ENCODE peak calls at places on chromosomes 6 and 20, in nine cellular contexts. A is NCI-H460; K is activated naive CD4-positive, alpha-beta T cell treated with Interleukin-2 at 50 U/mL for 16 hours; O is dorsolateral prefrontal cortex; R is stomach; C is coronary artery; N is thyroid gland; I is nephron progenitor cell; L is hippocampal formation. Q is an unnamed sample.

GRCh38 chr20:57265649-57266250 is 691 bp downstream of the BMP7 start:
- DNase-seq in L (no peak), R (no peak), O (no peak), A (no peak), K (no peak), N (peak), C (no peak), I (peak), Q (no peak)

GRCh38 chr6:28383235-28384142 is 16.1 kb downstream of the ZSCAN12 start:
- DNase-seq in N (peak), O (peak), K (no peak), C (peak), A (peak), L (peak), R (peak), I (peak), Q (peak)

GRCh38 chr20:53934421-53935352 is 135.7 kb downstream of the BCAS1 start:
- DNase-seq in O (no peak), L (no peak), K (no peak), I (no peak), A (no peak), C (peak), N (no peak), R (no peak), Q (peak)

GRCh38 chr20:44092551-44093248 is 94.3 kb downstream of the JPH2 start:
- DNase-seq in L (no peak), I (no peak), O (no peak), R (no peak), N (no peak), C (no peak), K (peak), A (peak), Q (peak)

GRCh38 chr6:30907758-30908591 is at the start of gene GTF2H4:
- DNase-seq in C (peak), O (peak), N (peak), I (peak), R (peak), K (peak), A (peak), L (peak), Q (peak)

GRCh38 chr6:157841211-157841840 is 18.3 kb downstream of the SNX9 start:
- DNase-seq in R (peak), K (no peak), O (no peak), A (no peak), I (no peak), L (no peak), N (no peak), C (no peak), Q (no peak)

GRCh38 chr6:118993803-118994231 is 58.9 kb upstream of the MCM9 start:
- DNase-seq in R (no peak), K (no peak), A (no peak), N (peak), L (no peak), I (no peak), O (no peak), C (no peak), Q (no peak)

GRCh38 chr20:61924211-61924857 is 141.3 kb downstream of the TAF4 start:
- DNase-seq in L (no peak), C (no peak), A (no peak), O (no peak), K (no peak), N (no peak), I (no peak), R (no peak), Q (no peak)

GRCh38 chr6:34888874-34889555 is at the start of gene ANKS1A:
- DNase-seq in C (peak), R (peak), O (peak), N (peak), L (peak), A (peak), I (peak), K (peak), Q (peak)

GRCh38 chr6:47168176-47168575 is 126.0 kb upstream of the ADGRF1 start:
- DNase-seq in C (no peak), O (no peak), K (no peak), R (peak), L (no peak), I (no peak), N (peak), A (peak), Q (peak)

GRCh38 chr6:109051301-109051700 is 43.3 kb downstream of the SESN1 start:
- DNase-seq in R (no peak), L (no peak), C (no peak), N (no peak), O (no peak), K (no peak), I (no peak), A (no peak), Q (no peak)

GRCh38 chr6:76003115-76003514 is 69.3 kb downstream of the IMPG1 start:
- DNase-seq in O (no peak), I (no peak), C (no peak), A (no peak), K (no peak), L (no peak), N (no peak), R (no peak), Q (no peak)

GRCh38 chr6:114467931-114468330 is 125.1 kb upstream of the HS3ST5 start:
- DNase-seq in R (no peak), L (no peak), N (no peak), A (no peak), K (no peak), O (no peak), I (no peak), C (no peak), Q (no peak)

GRCh38 chr20:58452667-58453255 is 62.4 kb downstream of the APCDD1L start:
- DNase-seq in A (no peak), C (peak), O (no peak), N (no peak), L (no peak), I (no peak), R (no peak), K (no peak), Q (no peak)

GRCh38 chr20:49821850-49822249 is 9.2 kb downstream of the SLC9A8 start:
- DNase-seq in R (no peak), C (no peak), O (no peak), K (no peak), A (no peak), N (peak), I (no peak), L (no peak), Q (peak)

Q was measured in AG08395.